ENCODE peak calls at places on chromosome 13, in ten cellular contexts. Z is AG10803, V is breast epithelium, N is colonic mucosa, H is GM13976, A is AG04450, F is uterus, I is dorsolateral prefrontal cortex, G is psoas muscle, D is type B pancreatic cell. Q is an unnamed sample.

GRCh38 chr13:43058318-43058674 is 34.9 kb downstream of the DNAJC15 start:
- DNase-seq in D (no peak), Z (peak), G (no peak), A (no peak), N (peak), V (no peak), F (no peak), H (no peak), I (no peak), Q (no peak)

GRCh38 chr13:30422056-30422914 is at the start of gene UBE2L5:
- DNase-seq in D (peak), F (peak), Z (peak), V (peak), A (peak), I (peak), H (peak), N (peak), G (peak), Q (peak)

GRCh38 chr13:60051754-60052153 is 112.0 kb downstream of the DIAPH3 start:
- DNase-seq in G (no peak), A (no peak), I (no peak), H (no peak), V (no peak), N (no peak), F (no peak), D (no peak), Z (no peak), Q (no peak)

GRCh38 chr13:49348748-49349147 is 95.1 kb downstream of the CAB39L start:
- DNase-seq in H (no peak), Z (no peak), N (no peak), D (no peak), I (no peak), A (no peak), V (no peak), G (no peak), F (no peak), Q (no peak)

GRCh38 chr13:89205856-89206255 is 1534.7 kb downstream of the SLITRK5 start:
- DNase-seq in Z (no peak), I (no peak), N (no peak), H (no peak), V (no peak), A (no peak), D (no peak), F (no peak), G (no peak), Q (no peak)

GRCh38 chr13:41054212-41054877 is 7.0 kb upstream of the WBP4 start:
- DNase-seq in Z (peak), N (peak), H (no peak), F (no peak), A (no peak), V (no peak), D (no peak), I (no peak), G (no peak), Q (no peak)

GRCh38 chr13:32264407-32264806 is 50.8 kb downstream of the ZAR1L start:
- DNase-seq in G (peak), N (no peak), V (no peak), H (no peak), D (no peak), I (no peak), Z (no peak), A (no peak), F (peak), Q (peak)

GRCh38 chr13:59269476-59269875 is 894.3 kb downstream of the DIAPH3 start:
- DNase-seq in Z (peak), F (no peak), I (no peak), N (no peak), V (no peak), G (no peak), H (no peak), D (no peak), A (peak), Q (no peak)

GRCh38 chr13:72141845-72142470 is 275.0 kb upstream of the DACH1 start:
- DNase-seq in I (no peak), V (no peak), A (no peak), D (no peak), G (no peak), N (no peak), F (no peak), Z (peak), H (no peak), Q (peak)

GRCh38 chr13:97248243-97248642 is 26.1 kb downstream of the MBNL2 start:
- DNase-seq in H (no peak), V (no peak), I (no peak), G (no peak), D (no peak), F (no peak), Z (no peak), N (no peak), A (no peak), Q (no peak)

GRCh38 chr13:28145049-28145448 is 6.7 kb downstream of the PAN3 start:
- DNase-seq in N (no peak), D (no peak), H (no peak), A (no peak), Z (no peak), V (no peak), I (no peak), G (no peak), F (no peak), Q (no peak)

GRCh38 chr13:110349239-110349638 is 42.2 kb downstream of the COL4A2 start:
- DNase-seq in Z (no peak), A (no peak), V (no peak), F (no peak), G (no peak), H (no peak), N (no peak), D (no peak), I (no peak), Q (no peak)

GRCh38 chr13:74135306-74136088 is 1.3 kb upstream of the KLF12 start:
- DNase-seq in D (peak), I (peak), A (no peak), V (peak), H (peak), G (peak), N (peak), F (peak), Z (peak), Q (peak)

GRCh38 chr13:48489666-48490065 is 43.2 kb downstream of the RCBTB2 start:
- DNase-seq in G (no peak), H (no peak), A (no peak), Z (no peak), N (no peak), I (no peak), V (no peak), D (no peak), F (no peak), Q (no peak)

GRCh38 chr13:24119593-24120508 is 40.7 kb upstream of the SPATA13 start:
- DNase-seq in V (no peak), I (no peak), A (peak), Z (no peak), G (no peak), D (no peak), F (no peak), N (no peak), H (no peak), Q (no peak)

GRCh38 chr13:34521166-34521565 is 420.9 kb upstream of the NBEA start:
- DNase-seq in D (no peak), V (no peak), A (no peak), N (no peak), G (no peak), Z (no peak), H (no peak), F (no peak), I (no peak), Q (peak)

GRCh38 chr13:99811067-99811715 is 160.4 kb downstream of the ZIC5 start:
- DNase-seq in D (no peak), V (no peak), F (no peak), N (no peak), G (no peak), A (no peak), I (peak), H (no peak), Z (no peak), Q (no peak)

GRCh38 chr13:49635599-49636433 is 7.5 kb downstream of the ARL11 start:
- DNase-seq in A (peak), H (no peak), V (no peak), Z (peak), N (no peak), I (no peak), G (no peak), F (no peak), D (no peak), Q (peak)

GRCh38 chr13:39612023-39612637 is 9.1 kb upstream of the LHFPL6 start:
- DNase-seq in Z (peak), D (no peak), F (peak), N (peak), V (no peak), G (no peak), H (peak), I (peak), A (peak), Q (peak)

GRCh38 chr13:31174018-31174417 is 12.3 kb upstream of the HSPH1 start:
- DNase-seq in A (peak), H (no peak), D (no peak), N (no peak), F (no peak), G (no peak), Z (peak), I (no peak), V (no peak), Q (no peak)

GRCh38 chr13:100039740-100040139 is 49.2 kb upstream of the PCCA start:
- DNase-seq in G (no peak), F (no peak), H (no peak), Z (no peak), N (no peak), D (no peak), V (no peak), I (no peak), A (no peak), Q (no peak)

GRCh38 chr13:110503037-110503901 is 58.3 kb downstream of the RAB20 start:
- DNase-seq in G (no peak), D (no peak), F (no peak), H (no peak), A (no peak), Z (peak), N (no peak), I (no peak), V (no peak), Q (peak)

GRCh38 chr13:105213512-105213911 is 1322.0 kb downstream of the EFNB2 start:
- DNase-seq in V (no peak), F (no peak), I (no peak), A (no peak), D (no peak), N (no peak), Z (no peak), G (no peak), H (no peak), Q (no peak)

GRCh38 chr13:41942462-41943094 is 18.3 kb downstream of the VWA8 start:
- DNase-seq in I (no peak), G (no peak), F (no peak), A (peak), V (no peak), N (no peak), D (no peak), H (no peak), Z (peak), Q (peak)

GRCh38 chr13:74290324-74290773 is 156.1 kb upstream of the KLF12 start:
- DNase-seq in F (peak), I (peak), H (peak), G (no peak), A (peak), Z (peak), D (no peak), N (no peak), V (no peak), Q (peak)

GRCh38 chr13:70723732-70724131 is 615.5 kb upstream of the KLHL1 start:
- DNase-seq in I (no peak), F (no peak), Z (no peak), H (no peak), A (no peak), V (no peak), D (no peak), N (no peak), G (no peak), Q (no peak)

GRCh38 chr13:53159439-53159838 is 130.8 kb downstream of the OLFM4 start:
- DNase-seq in G (no peak), Z (no peak), I (no peak), V (no peak), A (no peak), F (no peak), H (no peak), N (no peak), D (no peak), Q (no peak)

GRCh38 chr13:49810825-49811526 is 18.5 kb upstream of the KPNA3 start:
- DNase-seq in V (no peak), N (no peak), A (no peak), D (no peak), G (no peak), F (no peak), Z (peak), H (peak), I (no peak), Q (peak)

DNA sequence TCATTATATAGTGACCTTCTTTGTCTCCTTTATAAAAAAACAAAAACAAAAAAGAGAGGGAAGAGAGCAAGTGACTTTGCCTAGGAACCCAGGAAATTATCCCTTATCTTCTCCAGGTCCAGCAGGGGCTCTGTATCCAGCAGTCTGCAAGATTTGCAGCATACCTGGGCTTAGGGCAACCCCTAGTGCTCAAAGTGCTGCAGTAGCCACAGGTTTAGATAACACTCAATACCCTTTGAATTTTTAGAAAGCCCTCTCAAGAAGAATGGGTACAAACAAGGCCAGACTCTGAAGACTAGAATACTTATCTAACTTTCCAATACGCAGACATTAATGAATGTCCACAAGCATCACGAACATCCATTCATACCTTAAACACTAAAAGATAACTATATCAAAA is 43.2 kb downstream of the CCNA1 start:
- DNase-seq in D (no peak), G (no peak), F (no peak), V (no peak), H (no peak), Z (no peak), N (no peak), A (no peak), I (no peak), Q (no peak)
- TF ChIP-seq CTCF in D (no peak), G (no peak), F (no peak), V (no peak), H (no peak), Z (peak), N (no peak), A (no peak), I (no peak), Q (no peak)

GRCh38 chr13:98468929-98469328 is 108.0 kb downstream of the STK24 start:
- DNase-seq in A (no peak), I (no peak), D (no peak), F (no peak), H (no peak), N (no peak), V (no peak), Z (no peak), G (no peak), Q (no peak)

GRCh38 chr13:98468352-98468751 is 108.6 kb downstream of the STK24 start:
- DNase-seq in N (no peak), D (no peak), Z (no peak), G (no peak), V (no peak), H (no peak), A (no peak), F (no peak), I (no peak), Q (no peak)

GRCh38 chr13:98462946-98463345 is 114.0 kb downstream of the STK24 start:
- DNase-seq in V (no peak), D (no peak), Z (no peak), N (no peak), F (no peak), G (no peak), I (no peak), H (no peak), A (no peak), Q (no peak)

GRCh38 chr13:98467263-98467985 is 109.5 kb downstream of the STK24 start:
- DNase-seq in G (no peak), F (no peak), A (no peak), Z (no peak), I (no peak), H (no peak), V (no peak), D (no peak), N (no peak), Q (no peak)

DNA sequence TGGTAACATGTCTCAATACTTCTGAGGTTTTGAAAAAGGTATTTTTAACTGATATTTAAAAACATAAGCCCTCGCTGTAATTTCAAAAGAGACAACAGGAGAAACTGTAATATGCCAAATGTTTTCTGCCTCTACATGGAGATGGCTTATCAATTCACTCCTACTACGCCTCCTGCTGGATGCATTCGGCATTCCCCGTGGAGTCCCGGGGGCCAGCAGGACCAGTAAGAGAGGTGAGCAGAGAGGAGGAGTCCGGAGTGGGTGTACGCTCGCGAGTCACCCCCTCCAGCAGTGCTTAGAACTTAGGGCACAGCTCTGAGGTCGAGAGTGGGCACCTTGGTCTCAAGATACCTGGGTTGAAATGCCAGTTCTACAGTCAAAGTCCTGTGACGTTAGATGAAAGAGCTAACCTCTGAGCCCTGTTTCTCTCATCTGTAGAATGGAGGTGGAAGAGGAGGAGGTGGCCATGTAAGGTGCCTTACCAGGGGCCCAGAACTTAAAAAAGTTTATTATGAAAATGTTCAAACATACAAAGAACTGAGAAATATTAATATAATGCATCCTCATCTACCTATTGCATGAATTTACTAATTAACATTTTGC is 110.2 kb downstream of the STK24 start:
- DNase-seq in G (no peak), H (no peak), N (no peak), I (no peak), D (no peak), A (no peak), Z (peak), F (no peak), V (no peak), Q (no peak)
- TF ChIP-seq CTCF in G (peak), H (peak), N (peak), I (peak), D (peak), A (peak), Z (peak), F (peak), V (peak), Q (peak)

DNA sequence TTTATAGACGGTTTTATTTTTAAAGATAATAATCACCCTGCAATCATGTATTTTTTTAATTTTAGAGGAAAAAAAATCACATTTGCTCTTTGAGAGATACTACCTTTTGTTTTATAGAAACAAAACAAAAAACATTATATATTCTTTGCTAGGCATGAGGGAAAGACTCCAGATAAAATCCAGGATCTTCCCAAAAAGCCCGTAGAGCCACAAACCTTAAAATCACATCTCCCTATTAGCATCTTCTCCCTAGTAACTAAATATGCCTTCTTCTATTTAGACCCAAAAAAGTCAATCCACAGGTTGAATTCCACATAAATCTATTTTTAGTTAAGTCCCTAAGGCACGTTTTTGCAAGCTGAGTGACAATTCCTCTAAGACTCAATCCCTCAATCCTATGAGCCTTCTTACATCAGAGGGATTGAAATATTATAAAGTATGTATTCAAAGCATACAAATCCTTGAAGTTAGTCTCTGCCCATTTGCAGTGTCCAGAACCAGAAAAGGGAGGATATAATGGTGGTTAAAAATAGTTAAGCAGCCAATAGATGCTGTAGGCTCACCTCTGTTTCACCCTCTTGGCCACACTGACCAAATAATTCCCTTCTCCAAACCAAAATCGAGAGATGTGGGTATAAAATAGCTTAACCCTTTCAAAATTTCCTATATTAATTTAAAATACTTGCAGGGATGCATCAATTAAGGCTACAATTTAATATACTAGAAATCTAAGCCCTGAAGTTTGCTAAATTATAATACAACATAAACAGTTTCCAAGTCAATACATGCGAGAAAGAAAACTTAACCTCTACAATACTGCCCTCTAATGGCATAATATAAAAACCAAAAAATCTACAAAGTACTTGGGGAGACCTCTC is 64.0 kb downstream of the SERP2 start:
- DNase-seq in Z (peak), H (peak), N (no peak), G (no peak), I (no peak), D (no peak), V (no peak), F (no peak), A (no peak), Q (no peak)
- TF ChIP-seq CTCF in Z (peak), H (no peak), N (peak), G (peak), I (peak), D (peak), V (peak), F (peak), A (peak), Q (peak)

GRCh38 chr13:113740661-113741060 is 18.4 kb upstream of the TMEM255B start:
- DNase-seq in A (no peak), I (no peak), Z (no peak), H (no peak), F (no peak), N (no peak), V (no peak), G (no peak), D (no peak), Q (no peak)

GRCh38 chr13:113743366-113744195 is 15.4 kb upstream of the TMEM255B start:
- DNase-seq in N (no peak), I (no peak), F (no peak), D (no peak), G (no peak), H (no peak), A (no peak), Z (no peak), V (no peak), Q (no peak)

GRCh38 chr13:113741101-113741731 is 17.8 kb upstream of the TMEM255B start:
- DNase-seq in F (no peak), A (no peak), V (no peak), D (no peak), N (no peak), H (no peak), G (no peak), I (no peak), Z (no peak), Q (no peak)

GRCh38 chr13:113742445-113743120 is 16.4 kb upstream of the TMEM255B start:
- DNase-seq in V (no peak), H (no peak), N (no peak), I (no peak), G (no peak), Z (no peak), A (no peak), D (no peak), F (no peak), Q (no peak)

GRCh38 chr13:113742000-113742441 is 17.0 kb upstream of the TMEM255B start:
- DNase-seq in G (no peak), N (peak), H (no peak), I (no peak), D (no peak), Z (peak), A (no peak), V (no peak), F (no peak), Q (no peak)
- TF ChIP-seq CTCF in G (no peak), N (no peak), H (no peak), I (no peak), D (peak), Z (no peak), A (peak), V (no peak), F (no peak), Q (no peak)

GRCh38 chr13:26590951-26591350 is 33.5 kb downstream of the WASF3 start:
- DNase-seq in F (no peak), G (no peak), D (no peak), N (no peak), V (no peak), H (no peak), Z (no peak), I (no peak), A (no peak), Q (no peak)
- TF ChIP-seq CTCF in F (no peak), G (no peak), D (no peak), N (no peak), V (no peak), H (no peak), Z (no peak), I (no peak), A (no peak), Q (no peak)

Q was measured in adrenal gland.